ENCODE peak calls at places on chromosomes 3 and 15, in eight cellular contexts. J is Peyer's patch, R is adrenal gland, K is GM23338, A is mucosa of descending colon, E is left lung, M is thoracic aorta, I is right lobe of liver. W is an unnamed sample.

GRCh38 chr3:186425788-186426730 is 64.0 kb upstream of the DGKG start:
- DNase-seq in I (no peak), J (no peak), E (no peak), R (no peak), A (no peak), K (peak; percentile 68), M (no peak), W (no peak)

GRCh38 chr3:177930771-177931170 is 605.5 kb upstream of the KCNMB2 start:
- DNase-seq in J (no peak), A (no peak), M (no peak), I (no peak), K (no peak), E (no peak), R (no peak), W (no peak)

GRCh38 chr3:153173758-153174516 is 11.9 kb downstream of the RAP2B start:
- DNase-seq in R (no peak), I (no peak), K (peak; percentile 38), M (no peak), A (no peak), E (no peak), J (no peak), W (no peak)

GRCh38 chr3:45272828-45273470 is 46.9 kb upstream of the TMEM158 start:
- DNase-seq in J (no peak), K (no peak), M (no peak), A (no peak), R (no peak), I (no peak), E (no peak), W (no peak)

GRCh38 chr3:30315452-30315851 is 290.9 kb upstream of the TGFBR2 start:
- DNase-seq in K (no peak), A (no peak), J (no peak), I (no peak), E (no peak), M (no peak), R (no peak), W (no peak)

GRCh38 chr15:99137111-99137546 is 32.2 kb downstream of the SYNM start:
- DNase-seq in E (no peak), I (no peak), M (no peak), J (no peak), A (no peak), R (peak; percentile 46), K (no peak), W (no peak)

GRCh38 chr3:156628836-156629618 is 45.4 kb upstream of the TIPARP start:
- DNase-seq in M (no peak), K (no peak), R (no peak), I (no peak), J (no peak), E (no peak), A (no peak), W (no peak)

GRCh38 chr3:69671082-69671952 is 67.9 kb upstream of the MITF start:
- DNase-seq in A (no peak), J (no peak), I (no peak), E (no peak), R (peak; percentile 62), K (peak; percentile 63), M (no peak), W (no peak)

GRCh38 chr3:190077646-190078045 is 43.1 kb downstream of the P3H2 start:
- DNase-seq in E (no peak), K (no peak), I (no peak), M (no peak), A (no peak), R (no peak), J (no peak), W (no peak)

GRCh38 chr3:16877527-16877926 is 7.2 kb upstream of the PLCL2 start:
- DNase-seq in I (no peak), K (no peak), J (no peak), R (no peak), M (no peak), A (no peak), E (no peak), W (no peak)

GRCh38 chr3:188962253-188963247 is 209.2 kb upstream of the TPRG1 start:
- DNase-seq in E (no peak), K (no peak), J (no peak), R (no peak), A (no peak), M (no peak), I (no peak), W (no peak)

GRCh38 chr15:98823012-98823458 is 174.7 kb downstream of the IGF1R start:
- DNase-seq in R (no peak), E (no peak), M (no peak), J (no peak), A (no peak), I (no peak), K (peak; percentile 90), W (no peak)

GRCh38 chr3:126056681-126057546 is 27.0 kb downstream of the SLC41A3 start:
- DNase-seq in K (no peak), A (no peak), R (peak; percentile 96), E (no peak), M (no peak), J (peak; percentile 80), I (no peak), W (no peak)

GRCh38 chr15:73571346-73571745 is 61.8 kb downstream of the NPTN start:
- DNase-seq in I (no peak), E (no peak), K (no peak), R (no peak), J (no peak), M (no peak), A (no peak), W (no peak)

GRCh38 chr3:42906085-42906904 is at the start of gene ZNF662:
- DNase-seq in R (peak; percentile 70), K (peak; percentile 27), M (no peak), I (peak; percentile 61), E (peak; percentile 40), A (peak; percentile 54), J (peak; percentile 66), W (no peak)

GRCh38 chr3:56556908-56557814 is at the start of gene CCDC66:
- DNase-seq in M (peak; percentile 84), R (peak; percentile 97), I (peak; percentile 95), E (peak; percentile 97), K (peak; percentile 96), J (peak; percentile 95), A (peak; percentile 97), W (peak; percentile 84)

GRCh38 chr3:112472676-112473075 is 26.6 kb downstream of the BTLA start:
- DNase-seq in J (no peak), I (no peak), M (no peak), K (no peak), E (no peak), A (no peak), R (no peak), W (no peak)

GRCh38 chr3:171281256-171281655 is 178.9 kb downstream of the TNIK start:
- DNase-seq in M (no peak), A (no peak), R (no peak), K (no peak), I (no peak), J (no peak), E (no peak), W (no peak)

GRCh38 chr3:124860599-124860998 is 26.6 kb downstream of the ITGB5 start:
- DNase-seq in R (peak; percentile 96), J (no peak), M (peak; percentile 77), I (peak; percentile 44), A (no peak), E (peak; percentile 59), K (no peak), W (no peak)

GRCh38 chr3:52787246-52787645 is 7.3 kb upstream of the ITIH3 start:
- DNase-seq in J (peak; percentile 19), E (no peak), M (no peak), A (no peak), I (peak; percentile 10), K (no peak), R (no peak), W (no peak)

GRCh38 chr3:52786330-52787215 is 8.0 kb upstream of the ITIH3 start:
- DNase-seq in M (no peak), K (no peak), J (peak; percentile 29), R (no peak), E (no peak), A (no peak), I (peak; percentile 38), W (no peak)

GRCh38 chr3:52789746-52790040 is 4.9 kb upstream of the ITIH3 start:
- DNase-seq in I (peak; percentile 25), M (no peak), A (peak; percentile 19), E (no peak), R (no peak), K (no peak), J (no peak), W (no peak)

GRCh38 chr3:52788890-52789745 is 5.5 kb upstream of the ITIH3 start:
- DNase-seq in I (no peak), J (no peak), K (no peak), E (no peak), R (no peak), M (no peak), A (peak; percentile 29), W (no peak)

GRCh38 chr3:52787672-52788625 is 6.6 kb upstream of the ITIH3 start:
- DNase-seq in K (no peak), I (peak; percentile 69), J (peak; percentile 39), A (no peak), R (peak; percentile 59), M (no peak), E (no peak), W (no peak)
- TF ChIP-seq CTCF in K (no peak), I (no peak), J (no peak), A (no peak), R (no peak), M (no peak), E (no peak), W (no peak)

DNA sequence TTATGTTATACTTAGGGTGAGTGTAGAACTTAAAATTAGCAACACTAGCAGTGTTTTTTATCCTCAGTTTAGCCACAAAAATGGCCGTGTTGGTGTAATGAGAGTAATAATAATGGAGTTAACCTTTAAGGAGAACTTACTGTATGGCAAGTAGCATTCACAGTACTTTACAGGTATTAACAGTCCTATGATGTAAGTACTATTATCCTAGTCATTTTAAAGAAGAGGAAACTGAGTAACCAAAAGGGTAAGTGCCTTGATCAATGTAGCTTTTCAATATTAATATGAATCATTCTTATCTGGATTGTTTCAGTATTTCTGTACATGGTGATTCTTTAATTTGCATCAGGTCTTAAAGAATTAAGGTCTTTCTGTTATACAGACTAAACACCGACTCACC is 170.3 kb downstream of the CD47 start:
- DNase-seq in I (no peak), M (no peak), A (no peak), J (no peak), E (no peak), K (no peak), R (no peak), W (no peak)
- TF ChIP-seq CTCF in I (no peak), M (no peak), A (no peak), J (no peak), E (no peak), K (no peak), R (no peak), W (no peak)

DNA sequence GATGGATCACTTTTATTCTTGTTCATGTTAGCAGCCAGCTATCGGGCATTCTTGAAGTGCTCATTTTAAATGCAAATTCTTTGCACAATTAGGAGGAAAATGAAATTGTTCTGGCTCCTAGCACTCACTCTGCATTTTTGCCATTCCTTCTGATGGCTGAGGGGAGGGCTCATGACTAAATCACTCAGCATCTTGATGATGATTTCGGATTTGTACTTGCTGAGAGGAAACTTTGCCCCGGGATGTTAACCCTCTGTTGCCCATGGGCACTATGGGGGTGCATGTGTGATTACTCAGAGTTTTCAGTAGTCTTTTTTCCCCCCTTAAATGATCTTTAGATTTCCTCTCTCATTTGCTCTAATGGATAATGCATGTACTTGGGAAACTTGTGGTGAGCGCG is 299.6 kb upstream of the C2CD4B start:
- DNase-seq in A (no peak), I (no peak), M (no peak), E (no peak), R (no peak), K (peak; percentile 54), J (no peak), W (no peak)
- TF ChIP-seq CTCF in A (no peak), I (no peak), M (no peak), E (no peak), R (no peak), K (no peak), J (no peak), W (no peak)

GRCh38 chr3:39383913-39384664 is 919 bp downstream of the SLC25A38 start:
- DNase-seq in M (peak; percentile 90), A (peak; percentile 98), E (peak; percentile 97), K (peak; percentile 98), R (peak; percentile 98), J (peak; percentile 99), I (peak; percentile 99), W (peak; percentile 95)
- TF ChIP-seq CTCF in M (no peak), A (no peak), E (no peak), K (no peak), R (peak; percentile 30), J (peak; percentile 14), I (no peak), W (no peak)